ENCODE peak calls at places on chromosomes 12 and 14, in nine cellular contexts. E is HCT116, T is nephron progenitor cell, G is GM12865, K is lower lobe of right lung, U is esophagus squamous epithelium, H is fibroblast of lung, A is colonic mucosa, W is activated B cell treated with CpG ODN at 0.5 μM for 24 hours. M is an unnamed sample.

GRCh38 chr14:52025310-52025709 is 36.0 kb downstream of the RTRAF start:
- DNase-seq in E (no peak), T (no peak), G (no peak), K (no peak), U (no peak), H (peak), A (no peak), W (no peak), M (no peak)

GRCh38 chr12:92608418-92609091 is 94.2 kb upstream of the PLEKHG7 start:
- DNase-seq in E (peak), T (no peak), G (peak), K (no peak), U (no peak), H (peak), A (peak), W (no peak), M (no peak)

GRCh38 chr14:106551265-106551664 is 1024.9 kb downstream of the TMEM121 start:
- DNase-seq in E (no peak), T (no peak), G (no peak), K (no peak), U (no peak), H (no peak), A (no peak), W (no peak), M (no peak)

GRCh38 chr12:121033625-121034349 is 5.3 kb downstream of the OASL start:
- DNase-seq in E (peak), T (no peak), G (peak), K (peak), U (no peak), H (peak), A (no peak), W (no peak), M (no peak)

GRCh38 chr12:1972856-1973317 is 31.4 kb downstream of the DCP1B start:
- DNase-seq in E (no peak), T (peak), G (no peak), K (no peak), U (no peak), H (peak), A (no peak), W (no peak), M (no peak)

GRCh38 chr12:47391566-47391965 is 311.8 kb upstream of the AMIGO2 start:
- DNase-seq in E (no peak), T (no peak), G (peak), K (no peak), U (no peak), H (peak), A (no peak), W (no peak), M (no peak)

GRCh38 chr12:63319936-63320633 is 169.1 kb upstream of the AVPR1A start:
- DNase-seq in E (no peak), T (no peak), G (no peak), K (no peak), U (no peak), H (peak), A (no peak), W (no peak), M (no peak)

GRCh38 chr14:19878029-19878642 is 3.2 kb downstream of the OR4K2 start:
- DNase-seq in E (peak), T (no peak), G (peak), K (no peak), U (no peak), H (no peak), A (no peak), W (no peak), M (no peak)

GRCh38 chr12:132633398-132633797 is 14.8 kb downstream of the P2RX2 start:
- DNase-seq in E (no peak), T (no peak), G (no peak), K (no peak), U (no peak), H (no peak), A (no peak), W (no peak), M (no peak)

GRCh38 chr14:87813691-87814090 is 179.3 kb downstream of the GALC start:
- DNase-seq in E (no peak), T (no peak), G (no peak), K (no peak), U (no peak), H (no peak), A (no peak), W (no peak), M (no peak)

GRCh38 chr12:110039085-110039807 is 9.1 kb downstream of the C12orf76 start:
- DNase-seq in E (no peak), T (no peak), G (peak), K (no peak), U (no peak), H (peak), A (peak), W (no peak), M (no peak)

GRCh38 chr14:24310666-24311604 is at the start of gene LTB4R:
- DNase-seq in E (no peak), T (no peak), G (peak), K (peak), U (no peak), H (peak), A (peak), W (peak), M (no peak)

GRCh38 chr12:45122776-45123380 is 72.0 kb upstream of the DBX2 start:
- DNase-seq in E (peak), T (no peak), G (peak), K (no peak), U (no peak), H (peak), A (no peak), W (no peak), M (no peak)

GRCh38 chr14:84826349-84826748 is 703.6 kb upstream of the FLRT2 start:
- DNase-seq in E (no peak), T (no peak), G (no peak), K (no peak), U (no peak), H (peak), A (no peak), W (no peak), M (no peak)

GRCh38 chr12:91877022-91877421 is 268.6 kb downstream of the BTG1 start:
- DNase-seq in E (no peak), T (no peak), G (peak), K (peak), U (peak), H (peak), A (peak), W (peak), M (no peak)

GRCh38 chr12:3704512-3705348 is 48.2 kb downstream of the CRACR2A start:
- DNase-seq in E (no peak), T (no peak), G (no peak), K (no peak), U (no peak), H (no peak), A (no peak), W (no peak), M (no peak)

GRCh38 chr12:98582093-98582492 is 11.4 kb upstream of the SLC25A3 start:
- DNase-seq in E (peak), T (no peak), G (no peak), K (no peak), U (no peak), H (peak), A (no peak), W (no peak), M (no peak)

GRCh38 chr14:75928587-75929230 is 53.1 kb downstream of the TGFB3 start:
- DNase-seq in E (no peak), T (no peak), G (no peak), K (no peak), U (no peak), H (no peak), A (no peak), W (no peak), M (no peak)

GRCh38 chr14:23054000-23054811 is 3.1 kb downstream of the CDH24 start:
- DNase-seq in E (no peak), T (peak), G (no peak), K (no peak), U (no peak), H (no peak), A (no peak), W (no peak), M (no peak)

GRCh38 chr12:112096667-112097066 is 11.9 kb downstream of the NAA25 start:
- DNase-seq in E (peak), T (no peak), G (peak), K (no peak), U (no peak), H (peak), A (no peak), W (no peak), M (no peak)

GRCh38 chr14:104879201-104879982 is 14.3 kb downstream of the CEP170B start:
- DNase-seq in E (no peak), T (peak), G (no peak), K (peak), U (no peak), H (no peak), A (no peak), W (no peak), M (no peak)

GRCh38 chr14:64707661-64708060 is 3.4 kb downstream of the PLEKHG3 start:
- DNase-seq in E (peak), T (no peak), G (no peak), K (no peak), U (no peak), H (peak), A (no peak), W (no peak), M (no peak)

GRCh38 chr14:56953884-56954283 is 143.6 kb upstream of the OTX2 start:
- DNase-seq in E (no peak), T (no peak), G (no peak), K (no peak), U (no peak), H (no peak), A (no peak), W (no peak), M (no peak)

DNA sequence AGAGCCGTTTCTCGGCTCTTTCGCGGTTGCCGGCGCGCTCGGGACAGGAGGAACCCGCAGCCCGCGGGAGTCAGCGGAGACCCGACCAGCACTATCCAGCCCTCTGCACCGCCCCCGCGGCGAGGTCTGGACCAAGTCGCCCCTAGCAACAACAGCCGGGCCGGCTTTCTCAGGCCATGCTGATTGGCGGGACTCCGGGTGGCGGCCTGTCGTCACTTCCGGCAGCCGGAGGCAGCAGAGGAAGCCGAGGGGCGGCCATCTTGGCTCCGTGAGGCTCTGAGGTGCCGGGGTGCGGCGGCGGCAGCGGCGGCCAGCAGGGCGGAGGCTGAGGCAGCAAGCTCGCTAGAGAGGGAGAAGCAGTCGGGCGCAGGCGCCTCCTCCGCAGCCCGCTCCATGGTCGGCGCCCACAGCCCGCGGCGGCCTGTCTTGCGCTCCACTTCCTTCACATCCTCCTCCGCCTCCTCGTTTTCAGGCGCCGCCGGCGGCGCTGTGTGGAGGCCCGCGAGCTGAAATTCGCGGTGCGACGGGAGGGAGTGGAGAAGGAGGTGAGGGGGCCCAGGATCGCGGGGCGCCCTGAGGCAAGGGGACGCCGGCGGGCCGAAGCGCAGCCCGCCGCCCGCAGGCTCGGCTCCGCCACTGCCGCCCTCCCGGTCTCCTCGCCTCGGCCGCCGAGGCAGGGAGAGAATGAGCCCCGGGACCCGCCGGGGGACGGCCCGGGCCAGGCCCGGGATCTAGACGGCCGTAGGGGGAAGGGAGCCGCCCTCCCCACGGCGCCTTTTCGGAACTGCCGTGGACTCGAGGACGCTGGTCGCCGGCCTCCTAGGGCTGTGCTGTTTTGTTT is at the start of gene MARK3:
- DNase-seq in E (peak), T (peak), G (peak), K (peak), U (peak), H (peak), A (peak), W (peak), M (peak)
- TF ChIP-seq CTCF in E (peak), T (no peak), G (peak), K (peak), U (peak), H (peak), A (no peak), W (no peak), M (no peak)

GRCh38 chr14:93790966-93791365 is 2.7 kb upstream of the PRIMA1 start:
- DNase-seq in E (no peak), T (no peak), G (no peak), K (no peak), U (no peak), H (no peak), A (no peak), W (no peak), M (no peak)

GRCh38 chr14:93789366-93790130 is 1.3 kb upstream of the PRIMA1 start:
- DNase-seq in E (no peak), T (no peak), G (no peak), K (no peak), U (no peak), H (no peak), A (no peak), W (no peak), M (no peak)

GRCh38 chr14:93788307-93788556 is at the start of gene PRIMA1:
- DNase-seq in E (no peak), T (no peak), G (no peak), K (no peak), U (no peak), H (no peak), A (no peak), W (no peak), M (no peak)

GRCh38 chr14:93787465-93788306 is 599 bp downstream of the PRIMA1 start:
- DNase-seq in E (no peak), T (peak), G (no peak), K (no peak), U (no peak), H (no peak), A (no peak), W (no peak), M (no peak)

DNA sequence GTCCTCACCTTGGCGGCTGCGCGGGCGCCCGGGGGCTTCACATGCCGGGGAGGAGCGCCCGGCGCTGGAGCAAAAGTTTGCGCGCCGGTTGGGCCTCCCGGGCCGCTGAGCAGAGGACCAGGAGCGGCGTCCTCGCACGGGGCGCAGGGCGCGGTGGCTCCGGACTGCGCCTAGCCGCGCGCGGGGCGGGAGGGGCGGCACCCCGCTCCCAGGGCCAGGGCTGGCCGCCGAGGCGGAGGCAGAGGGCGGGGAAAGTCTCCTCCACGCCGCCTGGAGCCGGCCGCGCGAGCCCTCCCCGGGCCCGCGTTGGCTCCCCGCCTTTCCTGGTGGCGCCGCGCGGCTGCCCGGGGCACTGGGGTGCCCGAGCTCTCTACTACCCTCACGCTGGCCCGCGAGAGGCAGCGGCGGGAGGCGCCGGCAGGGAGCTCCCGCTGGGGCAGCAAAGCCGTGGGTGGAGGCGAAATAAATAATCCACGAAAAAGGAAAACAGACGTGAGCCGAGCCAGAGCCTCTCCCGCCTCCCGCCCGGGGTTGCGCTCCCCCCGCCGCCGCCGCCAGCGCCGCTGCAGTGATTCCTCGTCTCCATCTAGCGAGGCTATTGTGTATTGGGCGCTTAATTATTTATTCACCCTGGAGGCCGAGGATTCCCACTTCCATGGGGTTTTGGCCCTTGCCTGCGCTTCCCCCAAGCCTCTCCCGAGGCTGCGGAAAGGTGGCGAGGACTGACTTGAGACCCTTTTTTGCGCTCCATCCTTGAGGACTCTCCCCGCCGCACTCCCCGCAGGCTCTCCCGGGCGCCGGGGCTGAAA is 476 bp upstream of the PRIMA1 start:
- DNase-seq in E (no peak), T (peak), G (no peak), K (no peak), U (no peak), H (no peak), A (no peak), W (no peak), M (no peak)
- TF ChIP-seq CTCF in E (peak), T (peak), G (no peak), K (no peak), U (peak), H (no peak), A (no peak), W (no peak), M (no peak)

GRCh38 chr14:99408286-99408970 is 72.2 kb downstream of the SETD3 start:
- DNase-seq in E (no peak), T (no peak), G (no peak), K (no peak), U (no peak), H (no peak), A (no peak), W (no peak), M (no peak)

GRCh38 chr14:99412122-99413061 is 68.3 kb downstream of the SETD3 start:
- DNase-seq in E (no peak), T (no peak), G (no peak), K (no peak), U (no peak), H (peak), A (no peak), W (no peak), M (no peak)

GRCh38 chr14:99410019-99410418 is 70.6 kb downstream of the SETD3 start:
- DNase-seq in E (no peak), T (no peak), G (no peak), K (no peak), U (no peak), H (no peak), A (no peak), W (no peak), M (no peak)

GRCh38 chr14:99407416-99407815 is 73.2 kb downstream of the SETD3 start:
- DNase-seq in E (no peak), T (no peak), G (no peak), K (no peak), U (no peak), H (no peak), A (no peak), W (no peak), M (no peak)

DNA sequence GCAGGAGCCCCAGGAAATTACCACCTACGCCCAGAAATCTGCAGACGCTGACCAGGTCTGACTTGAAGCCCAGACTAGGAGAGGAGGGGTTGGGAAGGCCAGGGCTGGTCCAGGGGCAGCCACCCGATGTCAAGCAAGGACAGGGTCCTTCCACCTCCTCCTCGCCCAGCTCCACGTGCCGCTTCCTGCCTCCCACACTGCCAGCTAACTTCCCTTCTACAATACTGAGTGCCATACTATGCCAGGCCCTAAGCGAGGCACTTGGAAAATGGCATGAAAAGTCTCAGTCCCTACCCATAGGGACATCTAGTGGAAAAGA is 71.7 kb downstream of the SETD3 start:
- DNase-seq in E (no peak), T (no peak), G (no peak), K (no peak), U (no peak), H (no peak), A (no peak), W (no peak), M (no peak)
- TF ChIP-seq CTCF in E (no peak), T (no peak), G (no peak), K (no peak), U (no peak), H (no peak), A (no peak), W (no peak), M (no peak)

DNA sequence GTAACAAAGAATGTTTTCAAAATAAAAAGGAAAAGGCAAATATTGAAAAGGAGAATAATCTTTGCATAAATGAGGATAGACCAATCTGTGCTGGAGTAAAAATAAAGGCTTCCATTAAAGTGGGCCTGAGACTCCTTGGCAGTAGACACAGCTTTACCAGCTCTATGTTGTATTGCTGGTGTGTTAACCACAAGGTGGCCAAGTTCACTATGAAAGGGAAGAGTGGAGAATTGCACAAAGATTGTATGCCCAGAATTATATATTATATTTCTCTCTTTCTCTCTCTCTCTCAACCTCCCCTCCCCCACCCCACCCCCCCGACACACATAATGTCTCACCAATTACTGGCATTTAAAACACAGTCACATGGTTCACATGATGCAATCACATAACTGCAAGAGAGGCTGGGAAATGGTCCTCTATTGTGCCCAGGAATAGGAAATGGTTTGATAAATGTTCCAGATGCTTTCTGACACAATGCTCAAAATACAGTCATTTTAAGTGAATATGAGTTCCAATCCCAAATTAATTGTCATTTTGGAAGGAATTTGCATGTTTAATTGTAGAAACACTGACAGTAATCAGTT is 222.6 kb upstream of the SYT1 start:
- DNase-seq in E (peak), T (no peak), G (no peak), K (no peak), U (no peak), H (peak), A (no peak), W (no peak), M (no peak)
- TF ChIP-seq CTCF in E (no peak), T (no peak), G (no peak), K (no peak), U (no peak), H (no peak), A (no peak), W (no peak), M (no peak)

GRCh38 chr14:54023027-54023426 is 66.4 kb upstream of the BMP4 start:
- DNase-seq in E (no peak), T (no peak), G (peak), K (no peak), U (no peak), H (no peak), A (no peak), W (no peak), M (no peak)

GRCh38 chr14:54026671-54027070 is 70.0 kb upstream of the BMP4 start:
- DNase-seq in E (no peak), T (no peak), G (no peak), K (no peak), U (no peak), H (no peak), A (no peak), W (no peak), M (no peak)

DNA sequence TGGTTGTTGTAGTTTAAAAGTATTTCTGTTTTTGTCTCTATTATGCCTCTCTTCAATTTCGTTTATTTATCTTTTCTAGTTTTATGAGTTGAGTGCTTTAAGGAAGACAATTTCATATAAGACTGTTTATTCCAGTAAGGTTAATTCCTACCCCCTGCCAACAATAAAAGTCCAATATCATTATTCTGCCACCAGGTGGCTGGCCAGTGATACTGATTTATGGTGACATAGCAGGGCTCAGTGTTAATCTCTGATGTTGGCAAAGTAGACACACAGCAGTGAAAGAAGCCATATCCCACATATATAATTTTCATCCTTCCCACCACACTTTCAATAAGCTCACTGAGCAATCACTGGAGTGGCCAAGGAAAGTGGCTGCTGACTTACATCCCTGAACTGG is 69.0 kb upstream of the BMP4 start:
- DNase-seq in E (peak), T (no peak), G (peak), K (no peak), U (no peak), H (peak), A (no peak), W (no peak), M (no peak)
- TF ChIP-seq CTCF in E (peak), T (no peak), G (no peak), K (peak), U (peak), H (peak), A (no peak), W (no peak), M (no peak)